ENCODE peak calls at places on chromosomes 16 and 17, in ten cellular contexts. One of them, this sample, is unnamed.
A peak's percentile ranks its signal among the peaks of the same experiment; 100 is the strongest.

GRCh38 chr17:17819561-17819995 is 17.2 kb downstream of the SREBF1 start:
- DNase-seq in body of pancreas: peak; percentile 85
- DNase-seq in transverse colon: peak; percentile 85
- DNase-seq in A549: peak; percentile 95
- DNase-seq in dorsolateral prefrontal cortex: peak; percentile 68
- DNase-seq in cardiac fibroblast: peak; percentile 93
- DNase-seq in BE2C: peak; percentile 85
- DNase-seq in tibial nerve: no peak
- DNase-seq in heart left ventricle: peak; percentile 84
- DNase-seq in cardiac muscle cell: no peak
- DNase-seq in this sample: peak; percentile 74

GRCh38 chr17:10290046-10290445 is 82.8 kb downstream of the MYH13 start:
- DNase-seq in body of pancreas: peak; percentile 11
- DNase-seq in transverse colon: no peak
- DNase-seq in dorsolateral prefrontal cortex: no peak
- DNase-seq in cardiac fibroblast: peak; percentile 66
- DNase-seq in tibial nerve: no peak
- DNase-seq in heart left ventricle: peak; percentile 54
- DNase-seq in A549: no peak
- DNase-seq in BE2C: no peak
- DNase-seq in cardiac muscle cell: no peak
- DNase-seq in this sample: no peak

GRCh38 chr16:31138621-31139578 is 3.4 kb upstream of the PRSS8 start:
- DNase-seq in cardiac muscle cell: no peak
- DNase-seq in BE2C: peak; percentile 76
- DNase-seq in body of pancreas: peak; percentile 97
- DNase-seq in dorsolateral prefrontal cortex: no peak
- DNase-seq in tibial nerve: no peak
- DNase-seq in heart left ventricle: peak; percentile 71
- DNase-seq in cardiac fibroblast: peak; percentile 66
- DNase-seq in A549: peak; percentile 76
- DNase-seq in transverse colon: peak; percentile 91
- DNase-seq in this sample: no peak

GRCh38 chr16:84246679-84247077 is 6.9 kb upstream of the KCNG4 start:
- DNase-seq in A549: no peak
- DNase-seq in cardiac fibroblast: no peak
- DNase-seq in tibial nerve: no peak
- DNase-seq in cardiac muscle cell: no peak
- DNase-seq in BE2C: no peak
- DNase-seq in heart left ventricle: no peak
- DNase-seq in body of pancreas: no peak
- DNase-seq in transverse colon: no peak
- DNase-seq in dorsolateral prefrontal cortex: no peak
- DNase-seq in this sample: no peak

GRCh38 chr16:72937916-72938315 is 110.0 kb downstream of the ZFHX3 start:
- DNase-seq in transverse colon: no peak
- DNase-seq in BE2C: no peak
- DNase-seq in heart left ventricle: no peak
- DNase-seq in dorsolateral prefrontal cortex: no peak
- DNase-seq in cardiac muscle cell: no peak
- DNase-seq in cardiac fibroblast: no peak
- DNase-seq in body of pancreas: no peak
- DNase-seq in A549: no peak
- DNase-seq in tibial nerve: no peak
- DNase-seq in this sample: no peak

GRCh38 chr17:70636517-70637133 is 467.3 kb downstream of the KCNJ2 start:
- DNase-seq in transverse colon: no peak
- DNase-seq in BE2C: peak; percentile 19
- DNase-seq in tibial nerve: no peak
- DNase-seq in body of pancreas: peak; percentile 27
- DNase-seq in cardiac muscle cell: peak; percentile 58
- DNase-seq in dorsolateral prefrontal cortex: no peak
- DNase-seq in heart left ventricle: no peak
- DNase-seq in cardiac fibroblast: peak; percentile 59
- DNase-seq in A549: peak; percentile 44
- DNase-seq in this sample: peak; percentile 16

GRCh38 chr16:50696575-50697420 is 3.4 kb downstream of the NOD2 start:
- DNase-seq in cardiac muscle cell: no peak
- DNase-seq in heart left ventricle: peak; percentile 90
- DNase-seq in dorsolateral prefrontal cortex: no peak
- DNase-seq in cardiac fibroblast: peak; percentile 47
- DNase-seq in A549: peak; percentile 20
- DNase-seq in body of pancreas: peak; percentile 83
- DNase-seq in tibial nerve: peak; percentile 73
- DNase-seq in BE2C: peak; percentile 71
- DNase-seq in transverse colon: peak; percentile 91
- DNase-seq in this sample: peak; percentile 35

GRCh38 chr16:70730944-70731343 is 45.1 kb upstream of the MTSS2 start:
- DNase-seq in heart left ventricle: peak; percentile 68
- DNase-seq in dorsolateral prefrontal cortex: no peak
- DNase-seq in tibial nerve: no peak
- DNase-seq in transverse colon: no peak
- DNase-seq in cardiac fibroblast: no peak
- DNase-seq in BE2C: no peak
- DNase-seq in body of pancreas: no peak
- DNase-seq in cardiac muscle cell: no peak
- DNase-seq in A549: no peak
- DNase-seq in this sample: no peak

GRCh38 chr16:84340305-84341040 is 27.9 kb upstream of the ATP2C2 start:
- DNase-seq in tibial nerve: no peak
- DNase-seq in cardiac muscle cell: no peak
- DNase-seq in dorsolateral prefrontal cortex: no peak
- DNase-seq in A549: peak; percentile 37
- DNase-seq in transverse colon: peak; percentile 88
- DNase-seq in heart left ventricle: no peak
- DNase-seq in BE2C: no peak
- DNase-seq in cardiac fibroblast: no peak
- DNase-seq in body of pancreas: no peak
- DNase-seq in this sample: no peak

GRCh38 chr16:12403746-12404658 is 399.7 kb downstream of the CPPED1 start:
- DNase-seq in transverse colon: no peak
- DNase-seq in cardiac fibroblast: no peak
- DNase-seq in dorsolateral prefrontal cortex: no peak
- DNase-seq in tibial nerve: no peak
- DNase-seq in BE2C: no peak
- DNase-seq in body of pancreas: no peak
- DNase-seq in heart left ventricle: no peak
- DNase-seq in A549: no peak
- DNase-seq in cardiac muscle cell: no peak
- DNase-seq in this sample: no peak

GRCh38 chr16:85061566-85061965 is 34.0 kb downstream of the KIAA0513 start:
- DNase-seq in tibial nerve: no peak
- DNase-seq in BE2C: no peak
- DNase-seq in cardiac muscle cell: no peak
- DNase-seq in dorsolateral prefrontal cortex: no peak
- DNase-seq in heart left ventricle: peak; percentile 61
- DNase-seq in transverse colon: peak; percentile 40
- DNase-seq in cardiac fibroblast: no peak
- DNase-seq in A549: no peak
- DNase-seq in body of pancreas: peak; percentile 70
- DNase-seq in this sample: no peak

GRCh38 chr16:57109500-57110105 is 17.2 kb downstream of the CPNE2 start:
- DNase-seq in A549: no peak
- DNase-seq in body of pancreas: no peak
- DNase-seq in tibial nerve: no peak
- DNase-seq in cardiac muscle cell: no peak
- DNase-seq in cardiac fibroblast: no peak
- DNase-seq in heart left ventricle: no peak
- DNase-seq in BE2C: no peak
- DNase-seq in dorsolateral prefrontal cortex: no peak
- DNase-seq in transverse colon: no peak
- DNase-seq in this sample: no peak

GRCh38 chr17:40355804-40356758 is 8.5 kb downstream of the GJD3 start:
- DNase-seq in body of pancreas: no peak
- DNase-seq in heart left ventricle: peak; percentile 70
- DNase-seq in tibial nerve: no peak
- DNase-seq in transverse colon: no peak
- DNase-seq in BE2C: no peak
- DNase-seq in A549: no peak
- DNase-seq in cardiac muscle cell: no peak
- DNase-seq in cardiac fibroblast: no peak
- DNase-seq in dorsolateral prefrontal cortex: no peak
- DNase-seq in this sample: no peak

GRCh38 chr16:4989391-4990006 is 31.4 kb downstream of the SEC14L5 start:
- DNase-seq in transverse colon: no peak
- DNase-seq in BE2C: no peak
- DNase-seq in cardiac muscle cell: no peak
- DNase-seq in tibial nerve: no peak
- DNase-seq in body of pancreas: no peak
- DNase-seq in dorsolateral prefrontal cortex: no peak
- DNase-seq in cardiac fibroblast: no peak
- DNase-seq in heart left ventricle: no peak
- DNase-seq in A549: no peak
- DNase-seq in this sample: no peak

GRCh38 chr16:31145398-31145990 is 4.4 kb downstream of the PRSS36 start:
- DNase-seq in body of pancreas: no peak
- DNase-seq in transverse colon: no peak
- DNase-seq in cardiac fibroblast: no peak
- DNase-seq in A549: no peak
- DNase-seq in BE2C: no peak
- DNase-seq in dorsolateral prefrontal cortex: no peak
- DNase-seq in cardiac muscle cell: no peak
- DNase-seq in tibial nerve: no peak
- DNase-seq in heart left ventricle: no peak
- DNase-seq in this sample: no peak

GRCh38 chr17:46984892-46985291 is 5.8 kb upstream of the RPRML start:
- DNase-seq in tibial nerve: no peak
- DNase-seq in A549: no peak
- DNase-seq in BE2C: no peak
- DNase-seq in cardiac muscle cell: no peak
- DNase-seq in body of pancreas: peak; percentile 61
- DNase-seq in transverse colon: peak; percentile 67
- DNase-seq in heart left ventricle: no peak
- DNase-seq in cardiac fibroblast: no peak
- DNase-seq in dorsolateral prefrontal cortex: no peak
- DNase-seq in this sample: no peak

GRCh38 chr16:53892155-53892554 is 188.2 kb downstream of the FTO start:
- DNase-seq in transverse colon: peak; percentile 52
- DNase-seq in body of pancreas: peak; percentile 59
- DNase-seq in cardiac fibroblast: peak; percentile 87
- DNase-seq in A549: peak; percentile 24
- DNase-seq in dorsolateral prefrontal cortex: peak; percentile 48
- DNase-seq in BE2C: peak; percentile 59
- DNase-seq in cardiac muscle cell: peak; percentile 58
- DNase-seq in tibial nerve: no peak
- DNase-seq in heart left ventricle: no peak
- DNase-seq in this sample: peak; percentile 43

DNA sequence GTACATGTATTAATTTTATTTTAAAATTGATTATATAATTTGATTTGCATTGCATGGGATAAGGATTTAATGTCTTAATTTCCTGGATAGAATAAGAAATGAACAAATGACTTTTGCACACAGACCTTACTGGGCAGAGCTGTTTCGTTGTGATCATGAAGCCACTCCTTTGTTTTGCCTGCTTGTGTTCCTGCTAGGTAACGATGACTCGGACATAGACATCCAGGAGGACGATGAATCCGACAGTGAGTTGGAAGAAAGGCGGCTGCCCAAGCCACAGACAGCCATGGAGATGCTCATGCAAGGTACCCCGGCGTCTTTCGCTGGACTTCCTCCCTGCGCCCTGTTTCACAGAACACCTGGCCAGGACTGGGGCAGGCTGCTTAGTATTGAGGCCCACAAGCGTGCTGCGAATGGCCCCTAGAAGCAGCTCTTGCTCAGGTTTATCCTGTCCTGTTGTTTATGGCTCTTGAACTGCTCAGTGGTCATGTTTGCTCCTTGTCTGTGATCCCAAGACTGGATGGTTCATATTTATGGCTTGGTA is 29.6 kb downstream of the CLUAP1 start:
- DNase-seq in heart left ventricle: no peak
- DNase-seq in transverse colon: no peak
- DNase-seq in cardiac fibroblast: no peak
- DNase-seq in dorsolateral prefrontal cortex: no peak
- DNase-seq in cardiac muscle cell: no peak
- DNase-seq in A549: peak; percentile 11
- DNase-seq in tibial nerve: no peak
- DNase-seq in BE2C: no peak
- DNase-seq in body of pancreas: no peak
- DNase-seq in this sample: no peak
- TF ChIP-seq CTCF in heart left ventricle: no peak
- TF ChIP-seq CTCF in transverse colon: no peak
- TF ChIP-seq CTCF in cardiac fibroblast: no peak
- TF ChIP-seq CTCF in dorsolateral prefrontal cortex: no peak
- TF ChIP-seq CTCF in cardiac muscle cell: no peak
- TF ChIP-seq CTCF in A549: no peak
- TF ChIP-seq CTCF in tibial nerve: no peak
- TF ChIP-seq CTCF in BE2C: no peak
- TF ChIP-seq CTCF in body of pancreas: no peak
- TF ChIP-seq CTCF in this sample: no peak

GRCh38 chr17:75512946-75513666 is 2.2 kb downstream of the CASKIN2 start:
- DNase-seq in BE2C: no peak
- DNase-seq in A549: no peak
- DNase-seq in transverse colon: no peak
- DNase-seq in cardiac muscle cell: no peak
- DNase-seq in tibial nerve: no peak
- DNase-seq in dorsolateral prefrontal cortex: no peak
- DNase-seq in cardiac fibroblast: no peak
- DNase-seq in heart left ventricle: no peak
- DNase-seq in body of pancreas: no peak
- DNase-seq in this sample: no peak
- H3K4me3 ChIP-seq in BE2C: no peak overlapping the region
- H3K4me3 ChIP-seq in A549: no peak overlapping the region
- H3K4me3 ChIP-seq in transverse colon: no peak overlapping the region
- H3K4me3 ChIP-seq in cardiac muscle cell: no peak overlapping the region
- H3K4me3 ChIP-seq in tibial nerve: peak overlapping the region; percentile 98
- H3K4me3 ChIP-seq in dorsolateral prefrontal cortex: peak overlapping the region; percentile 86
- H3K4me3 ChIP-seq in cardiac fibroblast: no peak overlapping the region
- H3K4me3 ChIP-seq in heart left ventricle: peak overlapping the region; percentile 92
- H3K4me3 ChIP-seq in body of pancreas: no peak overlapping the region
- H3K4me3 ChIP-seq in this sample: no peak overlapping the region

DNA sequence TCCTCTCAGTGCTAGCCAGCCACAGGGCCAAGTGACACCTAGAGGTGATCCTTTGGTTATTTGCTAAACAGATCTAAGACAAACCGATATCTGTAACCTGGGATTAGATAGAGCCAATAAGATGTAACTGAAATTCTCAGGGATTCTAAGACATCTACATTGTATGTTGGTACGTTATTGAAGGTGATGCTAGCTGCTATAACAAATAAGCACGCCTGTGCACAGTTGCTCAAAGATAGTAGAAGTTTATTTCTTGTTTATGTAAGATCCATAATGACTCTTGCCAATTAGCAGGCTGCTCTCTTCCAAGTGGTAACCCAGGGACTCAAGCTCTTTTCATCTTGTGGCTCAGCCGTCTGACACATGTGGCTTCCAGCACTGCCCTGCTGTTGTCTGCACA is 370.3 kb downstream of the WWOX start:
- DNase-seq in cardiac fibroblast: no peak
- DNase-seq in heart left ventricle: no peak
- DNase-seq in transverse colon: no peak
- DNase-seq in body of pancreas: no peak
- DNase-seq in BE2C: no peak
- DNase-seq in A549: no peak
- DNase-seq in tibial nerve: no peak
- DNase-seq in dorsolateral prefrontal cortex: no peak
- DNase-seq in cardiac muscle cell: no peak
- DNase-seq in this sample: no peak
- TF ChIP-seq CTCF in cardiac fibroblast: no peak
- TF ChIP-seq CTCF in heart left ventricle: no peak
- TF ChIP-seq CTCF in transverse colon: no peak
- TF ChIP-seq CTCF in body of pancreas: no peak
- TF ChIP-seq CTCF in BE2C: no peak
- TF ChIP-seq CTCF in A549: no peak
- TF ChIP-seq CTCF in tibial nerve: no peak
- TF ChIP-seq CTCF in dorsolateral prefrontal cortex: no peak
- TF ChIP-seq CTCF in cardiac muscle cell: no peak
- TF ChIP-seq CTCF in this sample: no peak

GRCh38 chr16:26078971-26079370 is 387.2 kb downstream of the HS3ST4 start:
- DNase-seq in dorsolateral prefrontal cortex: no peak
- DNase-seq in A549: no peak
- DNase-seq in tibial nerve: no peak
- DNase-seq in heart left ventricle: no peak
- DNase-seq in cardiac fibroblast: no peak
- DNase-seq in cardiac muscle cell: no peak
- DNase-seq in BE2C: no peak
- DNase-seq in body of pancreas: no peak
- DNase-seq in transverse colon: no peak
- DNase-seq in this sample: no peak
- H3K4me3 ChIP-seq in dorsolateral prefrontal cortex: no peak overlapping the region
- H3K4me3 ChIP-seq in A549: no peak overlapping the region
- H3K4me3 ChIP-seq in tibial nerve: no peak overlapping the region
- H3K4me3 ChIP-seq in heart left ventricle: no peak overlapping the region
- H3K4me3 ChIP-seq in cardiac fibroblast: no peak overlapping the region
- H3K4me3 ChIP-seq in cardiac muscle cell: no peak overlapping the region
- H3K4me3 ChIP-seq in BE2C: no peak overlapping the region
- H3K4me3 ChIP-seq in body of pancreas: no peak overlapping the region
- H3K4me3 ChIP-seq in transverse colon: no peak overlapping the region
- H3K4me3 ChIP-seq in this sample: no peak overlapping the region